ENCODE peak calls at places on chromosomes 16 and 17, in five cellular contexts. Q is tibial artery; E is RWPE1; G is CD4-positive, alpha-beta T cell; Z is uterus. N is an unnamed sample.

GRCh38 chr16:56289412-56289811 is 98.1 kb downstream of the GNAO1 start:
- DNase-seq in Q (no peak), E (no peak), G (no peak), Z (no peak), N (no peak)

GRCh38 chr17:79803421-79803996 is 6.6 kb upstream of the CBX8 start:
- DNase-seq in Q (no peak), E (no peak), G (no peak), Z (no peak), N (no peak)

GRCh38 chr17:15108992-15109391 is 156.1 kb downstream of the PMP22 start:
- DNase-seq in Q (no peak), E (no peak), G (no peak), Z (no peak), N (no peak)

GRCh38 chr17:33373209-33373608 is 80.1 kb upstream of the ASIC2 start:
- DNase-seq in Q (no peak), E (no peak), G (no peak), Z (no peak), N (no peak)

GRCh38 chr16:74659041-74659440 is 7.6 kb downstream of the RFWD3 start:
- DNase-seq in Q (no peak), E (no peak), G (no peak), Z (no peak), N (no peak)

GRCh38 chr16:81701296-81701970 is 77.7 kb upstream of the PLCG2 start:
- DNase-seq in Q (no peak), E (no peak), G (no peak), Z (no peak), N (no peak)

GRCh38 chr16:4339909-4340308 is 11.2 kb downstream of the PAM16 start:
- DNase-seq in Q (no peak), E (no peak), G (no peak), Z (peak; percentile 65), N (no peak)

GRCh38 chr17:3860939-3861338 is 14.9 kb upstream of the NCBP3 start:
- DNase-seq in Q (no peak), E (no peak), G (no peak), Z (no peak), N (no peak)

GRCh38 chr17:78473951-78474630 is 95.6 kb downstream of the PGS1 start:
- DNase-seq in Q (no peak), E (no peak), G (no peak), Z (no peak), N (no peak)

GRCh38 chr17:63446981-63447687 is 1.0 kb upstream of the CYB561 start:
- DNase-seq in Q (peak; percentile 48), E (no peak), G (peak; percentile 50), Z (no peak), N (peak; percentile 58)

GRCh38 chr16:13112639-13113038 is 211.2 kb downstream of the SHISA9 start:
- DNase-seq in Q (no peak), E (no peak), G (no peak), Z (no peak), N (no peak)

GRCh38 chr16:11089504-11090124 is 145.2 kb downstream of the CLEC16A start:
- DNase-seq in Q (no peak), E (no peak), G (no peak), Z (no peak), N (no peak)

GRCh38 chr17:77527394-77527793 is 386.6 kb downstream of the SEC14L1 start:
- DNase-seq in Q (no peak), E (no peak), G (no peak), Z (no peak), N (no peak)

GRCh38 chr16:56203052-56203451 is 11.8 kb downstream of the GNAO1 start:
- DNase-seq in Q (peak; percentile 42), E (no peak), G (no peak), Z (no peak), N (no peak)

GRCh38 chr16:69417537-69418199 is 6.8 kb upstream of the CYB5B start:
- DNase-seq in Q (no peak), E (no peak), G (no peak), Z (no peak), N (peak; percentile 59)

GRCh38 chr17:59785091-59785799 is 77.8 kb downstream of the VMP1 start:
- DNase-seq in Q (no peak), E (no peak), G (no peak), Z (no peak), N (no peak)

GRCh38 chr17:79935845-79936470 is 96.7 kb upstream of the CBX4 start:
- DNase-seq in Q (no peak), E (no peak), G (no peak), Z (no peak), N (no peak)

GRCh38 chr17:77854759-77855745 is 103.5 kb upstream of the TNRC6C start:
- DNase-seq in Q (no peak), E (no peak), G (no peak), Z (no peak), N (no peak)

GRCh38 chr16:383326-384020 is 1.7 kb upstream of the PGAP6 start:
- DNase-seq in Q (no peak), E (no peak), G (peak; percentile 46), Z (no peak), N (peak; percentile 76)

GRCh38 chr16:89613101-89613953 is at the start of gene DPEP1:
- DNase-seq in Q (no peak), E (no peak), G (no peak), Z (no peak), N (no peak)

GRCh38 chr16:28282045-28282444 is 10.3 kb upstream of the SBK1 start:
- DNase-seq in Q (no peak), E (no peak), G (no peak), Z (no peak), N (no peak)

GRCh38 chr16:64455275-64455674 is 666.6 kb downstream of the CDH11 start:
- DNase-seq in Q (no peak), E (no peak), G (no peak), Z (no peak), N (no peak)

GRCh38 chr16:89020068-89020924 is 43.3 kb upstream of the CBFA2T3 start:
- DNase-seq in Q (no peak), E (no peak), G (no peak), Z (no peak), N (no peak)

GRCh38 chr16:9859706-9860105 is 322.5 kb downstream of the GRIN2A start:
- DNase-seq in Q (no peak), E (no peak), G (no peak), Z (no peak), N (no peak)

GRCh38 chr17:58402047-58402446 is 15.3 kb downstream of the RNF43 start:
- DNase-seq in Q (no peak), E (no peak), G (no peak), Z (no peak), N (no peak)

GRCh38 chr17:47076171-47076570 is 97.1 kb upstream of the RPRML start:
- DNase-seq in Q (no peak), E (no peak), G (no peak), Z (no peak), N (no peak)

GRCh38 chr16:11296351-11296705 is 15.2 kb upstream of the PRM1 start:
- DNase-seq in Q (no peak), E (no peak), G (no peak), Z (no peak), N (no peak)

GRCh38 chr17:63178530-63178929 is 212.5 kb downstream of the TANC2 start:
- DNase-seq in Q (no peak), E (no peak), G (no peak), Z (no peak), N (no peak)

GRCh38 chr17:58710948-58711552 is 18.6 kb downstream of the RAD51C start:
- DNase-seq in Q (no peak), E (peak; percentile 17), G (no peak), Z (peak; percentile 21), N (peak; percentile 44)

GRCh38 chr17:4195306-4195705 is 52.3 kb downstream of the CYB5D2 start:
- DNase-seq in Q (no peak), E (peak; percentile 63), G (no peak), Z (no peak), N (no peak)

GRCh38 chr17:13996758-13997157 is 72.5 kb upstream of the COX10 start:
- DNase-seq in Q (no peak), E (no peak), G (no peak), Z (no peak), N (no peak)

GRCh38 chr16:85515319-85515745 is 97.8 kb upstream of the GSE1 start:
- DNase-seq in Q (no peak), E (no peak), G (no peak), Z (no peak), N (no peak)
- TF ChIP-seq CTCF in Q (no peak), E (no peak), G (no peak), Z (no peak), N (no peak)

GRCh38 chr16:67730326-67730725 is 11.2 kb upstream of the GFOD2 start:
- DNase-seq in Q (no peak), E (no peak), G (no peak), Z (no peak), N (no peak)
- TF ChIP-seq CTCF in Q (no peak), E (no peak), G (no peak), Z (no peak), N (no peak)

GRCh38 chr17:75367312-75367711 is 38.2 kb downstream of the GRB2 start:
- DNase-seq in Q (no peak), E (peak; percentile 36), G (no peak), Z (no peak), N (no peak)

GRCh38 chr17:75364078-75364477 is 41.4 kb downstream of the GRB2 start:
- DNase-seq in Q (no peak), E (peak; percentile 33), G (no peak), Z (no peak), N (no peak)

GRCh38 chr17:75365931-75366275 is 39.6 kb downstream of the GRB2 start:
- DNase-seq in Q (no peak), E (no peak), G (no peak), Z (no peak), N (no peak)

GRCh38 chr17:75366432-75366831 is 39.0 kb downstream of the GRB2 start:
- DNase-seq in Q (no peak), E (no peak), G (no peak), Z (no peak), N (no peak)

GRCh38 chr17:75365009-75365930 is 40.2 kb downstream of the GRB2 start:
- DNase-seq in Q (no peak), E (no peak), G (no peak), Z (no peak), N (no peak)
- TF ChIP-seq CTCF in Q (no peak), E (no peak), G (no peak), Z (no peak), N (no peak)

GRCh38 chr17:42253173-42253545 is 23.0 kb downstream of the STAT5B start:
- DNase-seq in Q (no peak), E (no peak), G (no peak), Z (no peak), N (no peak)

GRCh38 chr17:42253601-42254000 is 22.6 kb downstream of the STAT5B start:
- DNase-seq in Q (no peak), E (no peak), G (no peak), Z (no peak), N (no peak)

GRCh38 chr17:42252528-42253172 is 23.5 kb downstream of the STAT5B start:
- DNase-seq in Q (no peak), E (no peak), G (no peak), Z (no peak), N (no peak)

GRCh38 chr17:42249681-42250446 is 26.3 kb downstream of the STAT5B start:
- DNase-seq in Q (no peak), E (no peak), G (no peak), Z (no peak), N (no peak)

GRCh38 chr17:42251115-42251514 is 25.1 kb downstream of the STAT5B start:
- DNase-seq in Q (no peak), E (no peak), G (no peak), Z (no peak), N (no peak)
- TF ChIP-seq CTCF in Q (no peak), E (peak; percentile 15), G (no peak), Z (no peak), N (no peak)